ENCODE peak calls at places on chromosomes 4 and X, in seven cellular contexts. P is stomach; O is stimulated activated CD4-positive, alpha-beta T cell treated with anti-CD3 and anti-CD28 coated beads, Interleukin-12 subunit alpha, Interleukin-12 subunit beta, amount 100 ng/mL, for 48 hours; Y is ACHN; J is omental fat pad; T is head of caudate nucleus; G is activated CD4-positive, CD25-positive, alpha-beta regulatory T cell. U is an unnamed sample.

GRCh38 chr4:104490770-104491395 is 3.8 kb downstream of the CXXC4 start:
- DNase-seq in T (peak), G (no peak), O (no peak), Y (peak), P (peak), J (peak), U (no peak)

GRCh38 chr4:20428410-20429160 is 176.9 kb downstream of the SLIT2 start:
- DNase-seq in T (no peak), Y (peak), P (no peak), O (no peak), G (no peak), J (no peak), U (no peak)

GRCh38 chr4:109406337-109406931 is 27.2 kb upstream of the SEC24B start:
- DNase-seq in P (no peak), O (peak), Y (peak), J (no peak), T (no peak), G (no peak), U (no peak)

GRCh38 chr4:79613269-79613995 is 205.4 kb upstream of the GK2 start:
- DNase-seq in Y (no peak), P (no peak), J (no peak), O (no peak), G (no peak), T (no peak), U (no peak)

GRCh38 chr4:168587326-168588125 is 90.7 kb downstream of the PALLD start:
- DNase-seq in O (no peak), J (no peak), T (no peak), Y (peak), P (no peak), G (no peak), U (no peak)

GRCh38 chr4:160373911-160374310 is 1271.0 kb downstream of the RAPGEF2 start:
- DNase-seq in P (no peak), G (no peak), Y (no peak), O (no peak), J (no peak), T (no peak), U (no peak)

GRCh38 chrX:70921709-70922352 is 9.1 kb downstream of the SLC7A3 start:
- DNase-seq in T (no peak), Y (no peak), J (no peak), P (no peak), G (no peak), O (no peak), U (no peak)

GRCh38 chr4:84917869-84918600 is 48.5 kb downstream of the WDFY3 start:
- DNase-seq in G (no peak), Y (no peak), O (no peak), P (no peak), J (no peak), T (no peak), U (no peak)

GRCh38 chrX:118901991-118902390 is 72.4 kb upstream of the LONRF3 start:
- DNase-seq in G (no peak), J (no peak), Y (no peak), O (no peak), T (no peak), P (no peak), U (no peak)

GRCh38 chrX:39856472-39857121 is 241.2 kb downstream of the BCOR start:
- DNase-seq in O (no peak), G (no peak), T (no peak), J (no peak), P (peak), Y (no peak), U (no peak)

GRCh38 chr4:10554694-10555093 is 97.5 kb upstream of the ZNF518B start:
- DNase-seq in J (peak), P (peak), T (peak), G (peak), Y (peak), O (peak), U (no peak)

GRCh38 chr4:73976716-73977115 is 5.1 kb downstream of the PF4 start:
- DNase-seq in J (no peak), O (no peak), T (no peak), G (no peak), Y (no peak), P (no peak), U (no peak)

GRCh38 chr4:24853142-24853541 is 57.8 kb downstream of the SOD3 start:
- DNase-seq in T (no peak), G (no peak), P (no peak), Y (no peak), O (no peak), J (no peak), U (no peak)

GRCh38 chrX:123731987-123732678 is 719 bp downstream of the THOC2 start:
- DNase-seq in P (no peak), J (no peak), T (no peak), O (no peak), Y (peak), G (no peak), U (no peak)

GRCh38 chrX:120308558-120308957 is 2.7 kb downstream of the TMEM255A start:
- DNase-seq in J (no peak), O (no peak), T (no peak), Y (no peak), G (no peak), P (no peak), U (no peak)

GRCh38 chrX:39895228-39896110 is 202.3 kb downstream of the BCOR start:
- DNase-seq in G (no peak), J (no peak), O (no peak), P (peak), T (no peak), Y (no peak), U (no peak)

GRCh38 chr4:105227054-105227453 is 80.4 kb downstream of the TET2 start:
- DNase-seq in Y (no peak), G (no peak), O (no peak), P (no peak), J (no peak), T (no peak), U (no peak)

GRCh38 chr4:6476893-6477292 is 4.5 kb upstream of the PPP2R2C start:
- DNase-seq in T (no peak), J (no peak), Y (no peak), O (no peak), G (no peak), P (no peak), U (no peak)

GRCh38 chrX:13463608-13464007 is 105.8 kb upstream of the EGFL6 start:
- DNase-seq in T (no peak), O (no peak), P (no peak), Y (no peak), G (no peak), J (no peak), U (no peak)

GRCh38 chrX:119622356-119623232 is 16.4 kb upstream of the NKRF start:
- DNase-seq in J (no peak), G (no peak), O (no peak), Y (no peak), T (no peak), P (peak), U (no peak)

GRCh38 chr4:66000500-66001117 is 330.3 kb upstream of the EPHA5 start:
- DNase-seq in Y (no peak), G (no peak), O (no peak), J (no peak), T (no peak), P (no peak), U (no peak)

GRCh38 chrX:155535866-155536265 is 76.9 kb downstream of the TMLHE start:
- DNase-seq in Y (no peak), J (no peak), T (no peak), O (no peak), G (no peak), P (no peak), U (no peak)

GRCh38 chr4:41232406-41232805 is 18.1 kb upstream of the APBB2 start:
- DNase-seq in T (no peak), O (no peak), G (no peak), P (no peak), Y (no peak), J (no peak), U (no peak)

GRCh38 chr4:16418814-16419213 is 192.5 kb upstream of the TAPT1 start:
- DNase-seq in O (no peak), T (no peak), P (no peak), J (no peak), G (no peak), Y (no peak), U (no peak)

GRCh38 chr4:163395758-163396157 is 52.1 kb downstream of the NPY5R start:
- DNase-seq in P (no peak), O (no peak), Y (peak), J (no peak), T (no peak), G (no peak), U (no peak)

GRCh38 chrX:106921637-106922036 is 1.4 kb downstream of the CLDN2 start:
- DNase-seq in O (no peak), G (no peak), T (no peak), P (no peak), Y (no peak), J (no peak), U (no peak)

GRCh38 chr4:13910556-13910955 is 283.0 kb upstream of the BOD1L1 start:
- DNase-seq in O (no peak), P (no peak), G (no peak), Y (no peak), T (no peak), J (no peak), U (no peak)

GRCh38 chrX:1507511-1508463 is 29.2 kb downstream of the P2RY8 start:
- DNase-seq in J (no peak), T (no peak), Y (no peak), O (no peak), G (no peak), P (no peak), U (peak)

GRCh38 chr4:173998471-173999144 is 284.9 kb downstream of the FBXO8 start:
- DNase-seq in J (no peak), T (no peak), G (no peak), Y (no peak), O (no peak), P (no peak), U (no peak)

GRCh38 chr4:140099993-140100392 is 54.0 kb downstream of the MAML3 start:
- DNase-seq in Y (no peak), P (no peak), J (no peak), G (no peak), T (peak), O (no peak), U (no peak)

GRCh38 chr4:122666527-122667245 is 45.8 kb upstream of the IL21 start:
- DNase-seq in G (no peak), J (no peak), Y (peak), P (no peak), T (no peak), O (no peak), U (no peak)

GRCh38 chrX:136847874-136848273 is 32.7 kb downstream of the RBMX start:
- DNase-seq in P (no peak), G (no peak), J (no peak), O (no peak), T (no peak), Y (no peak), U (no peak)

GRCh38 chrX:149259241-149259640 is 245.9 kb downstream of the IDS start:
- DNase-seq in J (no peak), O (no peak), Y (no peak), T (no peak), G (no peak), P (no peak), U (no peak)

GRCh38 chr4:120801171-120801758 is 121.3 kb downstream of the PRDM5 start:
- DNase-seq in Y (no peak), J (no peak), T (no peak), G (no peak), O (no peak), P (no peak), U (no peak)

GRCh38 chr4:1752284-1753041 is 31.1 kb downstream of the TACC3 start:
- DNase-seq in J (no peak), G (no peak), O (peak), P (peak), Y (no peak), T (no peak), U (no peak)

GRCh38 chrX:39525758-39526157 is 572.0 kb downstream of the BCOR start:
- DNase-seq in T (no peak), J (no peak), P (no peak), O (no peak), Y (no peak), G (no peak), U (no peak)

GRCh38 chrX:34875204-34875603 is 67.4 kb upstream of the FAM47B start:
- DNase-seq in J (no peak), O (no peak), T (no peak), G (no peak), P (no peak), Y (no peak), U (no peak)